ENCODE peak calls at places on chromosomes 1 and 21, in six cellular contexts. One of them, this sample, is unnamed.
A peak's percentile ranks its signal among the peaks of the same experiment; 100 is the strongest.

GRCh38 chr21:19704832-19705231 is 1293.4 kb upstream of the NCAM2 start:
- DNase-seq in SJSA1: no peak
- DNase-seq in stomach: no peak
- DNase-seq in mammary epithelial cell: no peak
- DNase-seq in prostate gland: no peak
- DNase-seq in uterus: no peak
- DNase-seq in this sample: no peak

GRCh38 chr1:202046748-202047708 is 36.6 kb downstream of the ELF3 start:
- DNase-seq in SJSA1: no peak
- DNase-seq in stomach: peak; percentile 45
- DNase-seq in mammary epithelial cell: peak; percentile 77
- DNase-seq in prostate gland: peak; percentile 33
- DNase-seq in uterus: no peak
- DNase-seq in this sample: no peak

GRCh38 chr1:180080439-180080838 is 74.2 kb upstream of the QSOX1 start:
- DNase-seq in mammary epithelial cell: peak; percentile 54
- DNase-seq in stomach: no peak
- DNase-seq in uterus: no peak
- DNase-seq in prostate gland: no peak
- DNase-seq in SJSA1: no peak
- DNase-seq in this sample: no peak

GRCh38 chr1:195851016-195851591 is 757.1 kb downstream of the KCNT2 start:
- DNase-seq in mammary epithelial cell: no peak
- DNase-seq in stomach: no peak
- DNase-seq in uterus: no peak
- DNase-seq in SJSA1: no peak
- DNase-seq in prostate gland: no peak
- DNase-seq in this sample: no peak

GRCh38 chr1:86741947-86742572 is 37.7 kb downstream of the SH3GLB1 start:
- DNase-seq in SJSA1: no peak
- DNase-seq in uterus: no peak
- DNase-seq in stomach: peak; percentile 47
- DNase-seq in prostate gland: peak; percentile 17
- DNase-seq in mammary epithelial cell: peak; percentile 12
- DNase-seq in this sample: peak; percentile 29

GRCh38 chr1:16236495-16237342 is at the start of gene CPLANE2:
- DNase-seq in mammary epithelial cell: peak; percentile 87
- DNase-seq in uterus: peak; percentile 95
- DNase-seq in stomach: peak; percentile 98
- DNase-seq in prostate gland: peak; percentile 96
- DNase-seq in SJSA1: peak; percentile 95
- DNase-seq in this sample: peak; percentile 95

GRCh38 chr1:93576346-93576745 is 105.3 kb downstream of the BCAR3 start:
- DNase-seq in SJSA1: no peak
- DNase-seq in prostate gland: no peak
- DNase-seq in mammary epithelial cell: no peak
- DNase-seq in uterus: no peak
- DNase-seq in stomach: no peak
- DNase-seq in this sample: peak; percentile 47

GRCh38 chr1:242524571-242525359 is at the start of gene PLD5:
- DNase-seq in mammary epithelial cell: peak; percentile 64
- DNase-seq in stomach: no peak
- DNase-seq in prostate gland: peak; percentile 6
- DNase-seq in uterus: no peak
- DNase-seq in SJSA1: no peak
- DNase-seq in this sample: no peak

GRCh38 chr1:165414620-165415019 is 30.3 kb downstream of the RXRG start:
- DNase-seq in stomach: no peak
- DNase-seq in prostate gland: no peak
- DNase-seq in mammary epithelial cell: no peak
- DNase-seq in uterus: no peak
- DNase-seq in SJSA1: no peak
- DNase-seq in this sample: no peak

GRCh38 chr1:211326528-211327340 is at the start of gene TRAF5:
- DNase-seq in mammary epithelial cell: peak; percentile 6
- DNase-seq in uterus: peak; percentile 43
- DNase-seq in prostate gland: peak; percentile 36
- DNase-seq in stomach: peak; percentile 58
- DNase-seq in SJSA1: peak; percentile 53
- DNase-seq in this sample: peak; percentile 52

GRCh38 chr1:183197762-183198161 is 11.7 kb downstream of the LAMC2 start:
- DNase-seq in uterus: no peak
- DNase-seq in SJSA1: no peak
- DNase-seq in prostate gland: no peak
- DNase-seq in mammary epithelial cell: no peak
- DNase-seq in stomach: no peak
- DNase-seq in this sample: no peak

GRCh38 chr1:19317126-19317910 is 5.2 kb downstream of the SLC66A1 start:
- DNase-seq in prostate gland: no peak
- DNase-seq in stomach: no peak
- DNase-seq in uterus: no peak
- DNase-seq in SJSA1: no peak
- DNase-seq in mammary epithelial cell: no peak
- DNase-seq in this sample: no peak

GRCh38 chr1:200380589-200381021 is 29.2 kb downstream of the ZNF281 start:
- DNase-seq in mammary epithelial cell: no peak
- DNase-seq in prostate gland: no peak
- DNase-seq in SJSA1: no peak
- DNase-seq in stomach: no peak
- DNase-seq in uterus: no peak
- DNase-seq in this sample: no peak

GRCh38 chr1:17611991-17612390 is 72.5 kb downstream of the ARHGEF10L start:
- DNase-seq in uterus: no peak
- DNase-seq in SJSA1: no peak
- DNase-seq in prostate gland: no peak
- DNase-seq in stomach: no peak
- DNase-seq in mammary epithelial cell: no peak
- DNase-seq in this sample: no peak

GRCh38 chr1:59186656-59187055 is 110.2 kb upstream of the FGGY start:
- DNase-seq in mammary epithelial cell: no peak
- DNase-seq in prostate gland: no peak
- DNase-seq in stomach: no peak
- DNase-seq in uterus: no peak
- DNase-seq in SJSA1: no peak
- DNase-seq in this sample: no peak

GRCh38 chr21:44972821-44973220 is 33.0 kb downstream of the SLX9 start:
- DNase-seq in mammary epithelial cell: no peak
- DNase-seq in uterus: no peak
- DNase-seq in prostate gland: no peak
- DNase-seq in stomach: no peak
- DNase-seq in SJSA1: no peak
- DNase-seq in this sample: no peak

GRCh38 chr1:198165927-198166647 is 9.3 kb downstream of the NEK7 start:
- DNase-seq in SJSA1: no peak
- DNase-seq in mammary epithelial cell: no peak
- DNase-seq in prostate gland: no peak
- DNase-seq in uterus: no peak
- DNase-seq in stomach: no peak
- DNase-seq in this sample: no peak
- H3K4me1 ChIP-seq in SJSA1: peaks cover 62% of the 10 kb centered on the region
- H3K4me1 ChIP-seq in mammary epithelial cell: peaks cover 52% of the 10 kb centered on the region
- H3K4me1 ChIP-seq in prostate gland: no peaks in the 10 kb centered on the region
- H3K4me1 ChIP-seq in uterus: no peaks in the 10 kb centered on the region
- H3K4me1 ChIP-seq in stomach: peaks cover 39% of the 10 kb centered on the region
- H3K4me1 ChIP-seq in this sample: peaks cover 42% of the 10 kb centered on the region

GRCh38 chr1:72006092-72006491 is 276.2 kb downstream of the NEGR1 start:
- DNase-seq in mammary epithelial cell: no peak
- DNase-seq in uterus: no peak
- DNase-seq in SJSA1: no peak
- DNase-seq in stomach: no peak
- DNase-seq in prostate gland: no peak
- DNase-seq in this sample: no peak

GRCh38 chr1:72003092-72003491 is 279.2 kb downstream of the NEGR1 start:
- DNase-seq in SJSA1: no peak
- DNase-seq in uterus: no peak
- DNase-seq in mammary epithelial cell: no peak
- DNase-seq in stomach: no peak
- DNase-seq in prostate gland: no peak
- DNase-seq in this sample: no peak

GRCh38 chr1:72000809-72001208 is 281.5 kb downstream of the NEGR1 start:
- DNase-seq in stomach: no peak
- DNase-seq in uterus: no peak
- DNase-seq in prostate gland: no peak
- DNase-seq in mammary epithelial cell: peak; percentile 53
- DNase-seq in SJSA1: no peak
- DNase-seq in this sample: no peak
- H3K4me3 ChIP-seq in stomach: no peak overlapping the region
- H3K4me3 ChIP-seq in uterus: no peak overlapping the region
- H3K4me3 ChIP-seq in prostate gland: no peak overlapping the region
- H3K4me3 ChIP-seq in mammary epithelial cell: no peak overlapping the region
- H3K4me3 ChIP-seq in SJSA1: no peak overlapping the region
- H3K4me3 ChIP-seq in this sample: no peak overlapping the region

GRCh38 chr1:21636029-21636428 is 33.1 kb downstream of the RAP1GAP start:
- DNase-seq in uterus: no peak
- DNase-seq in stomach: no peak
- DNase-seq in prostate gland: no peak
- DNase-seq in mammary epithelial cell: no peak
- DNase-seq in SJSA1: no peak
- DNase-seq in this sample: no peak
- H3K27ac ChIP-seq in uterus: no peak overlapping the region
- H3K27ac ChIP-seq in stomach: no peak overlapping the region
- H3K27ac ChIP-seq in prostate gland: peak overlapping the region; percentile 75
- H3K27ac ChIP-seq in mammary epithelial cell: no peak overlapping the region
- H3K27ac ChIP-seq in SJSA1: no peak overlapping the region
- H3K27ac ChIP-seq in this sample: no peak overlapping the region

GRCh38 chr1:12452262-12452661 is 165.7 kb downstream of the DHRS3 start:
- DNase-seq in prostate gland: no peak
- DNase-seq in stomach: no peak
- DNase-seq in uterus: no peak
- DNase-seq in mammary epithelial cell: no peak
- DNase-seq in SJSA1: no peak
- DNase-seq in this sample: no peak

GRCh38 chr1:12450090-12450764 is 167.8 kb downstream of the DHRS3 start:
- DNase-seq in SJSA1: no peak
- DNase-seq in uterus: no peak
- DNase-seq in stomach: no peak
- DNase-seq in prostate gland: no peak
- DNase-seq in mammary epithelial cell: no peak
- DNase-seq in this sample: no peak

GRCh38 chr1:12448746-12449177 is 169.2 kb downstream of the DHRS3 start:
- DNase-seq in SJSA1: no peak
- DNase-seq in stomach: no peak
- DNase-seq in prostate gland: no peak
- DNase-seq in uterus: peak; percentile 38
- DNase-seq in mammary epithelial cell: no peak
- DNase-seq in this sample: no peak

GRCh38 chr1:12451560-12451900 is 166.5 kb downstream of the DHRS3 start:
- DNase-seq in mammary epithelial cell: no peak
- DNase-seq in stomach: no peak
- DNase-seq in uterus: no peak
- DNase-seq in SJSA1: no peak
- DNase-seq in prostate gland: no peak
- DNase-seq in this sample: no peak

GRCh38 chr1:12450831-12451559 is 167.0 kb downstream of the DHRS3 start:
- DNase-seq in prostate gland: peak; percentile 74
- DNase-seq in SJSA1: no peak
- DNase-seq in mammary epithelial cell: no peak
- DNase-seq in uterus: no peak
- DNase-seq in stomach: no peak
- DNase-seq in this sample: no peak
- H3K4me1 ChIP-seq in prostate gland: peaks cover 53% of the 10 kb centered on the region
- H3K4me1 ChIP-seq in SJSA1: peaks cover 72% of the 10 kb centered on the region
- H3K4me1 ChIP-seq in mammary epithelial cell: peaks cover 45% of the 10 kb centered on the region
- H3K4me1 ChIP-seq in uterus: peaks cover 17% of the 10 kb centered on the region
- H3K4me1 ChIP-seq in stomach: peaks cover 49% of the 10 kb centered on the region
- H3K4me1 ChIP-seq in this sample: peaks cover 100% of the 10 kb centered on the region

This sample was measured in heart right ventricle.